ENCODE peak calls at places on chromosomes 6 and 20, in four cellular contexts. Q, B, G and D are unnamed samples.

GRCh38 chr6:118551063-118551672 is 3.1 kb downstream of the PLN start:
- DNase-seq in Q (peak), B (peak), G (no peak), D (no peak)

GRCh38 chr20:21102691-21103311 is 3.4 kb downstream of the LINC00237 start:
- DNase-seq in Q (peak), B (no peak), G (peak), D (no peak)

GRCh38 chr6:130927305-130927704 is 100.1 kb downstream of the SMLR1 start:
- DNase-seq in Q (no peak), B (no peak), G (no peak), D (no peak)

GRCh38 chr6:117267766-117268534 is 2.6 kb downstream of the VGLL2 start:
- DNase-seq in Q (no peak), B (no peak), G (no peak), D (no peak)

GRCh38 chr20:41261260-41261659 is 56.3 kb downstream of the ZHX3 start:
- DNase-seq in Q (no peak), B (no peak), G (no peak), D (no peak)

GRCh38 chr6:39430968-39431523 is 108.5 kb upstream of the KCNK16 start:
- DNase-seq in Q (no peak), B (no peak), G (no peak), D (peak)

GRCh38 chr6:142566628-142567396 is 265.0 kb downstream of the ADGRG6 start:
- DNase-seq in Q (peak), B (peak), G (no peak), D (peak)

GRCh38 chr20:44909872-44910689 is at the start of gene PABPC1L:
- DNase-seq in Q (peak), B (peak), G (peak), D (peak)

GRCh38 chr6:129844118-129844891 is 16.8 kb downstream of the TMEM244 start:
- DNase-seq in Q (no peak), B (no peak), G (no peak), D (peak)

GRCh38 chr6:149750136-149750609 is 632 bp downstream of the PCMT1 start:
- DNase-seq in Q (peak), B (peak), G (no peak), D (peak)

GRCh38 chr6:35370124-35370741 is 27.9 kb downstream of the PPARD start:
- DNase-seq in Q (no peak), B (peak), G (peak), D (peak)

GRCh38 chr6:2622683-2623082 is 128.0 kb downstream of the MYLK4 start:
- DNase-seq in Q (no peak), B (no peak), G (no peak), D (no peak)

GRCh38 chr20:23835716-23836115 is 9.2 kb upstream of the CST2 start:
- DNase-seq in Q (no peak), B (no peak), G (no peak), D (no peak)

GRCh38 chr6:37954791-37955190 is 135.3 kb downstream of the ZFAND3 start:
- DNase-seq in Q (no peak), B (no peak), G (no peak), D (no peak)

GRCh38 chr6:766625-767024 is 73.7 kb upstream of the EXOC2 start:
- DNase-seq in Q (no peak), B (no peak), G (no peak), D (no peak)

GRCh38 chr6:132341646-132342045 is 59.6 kb downstream of the MOXD1 start:
- DNase-seq in Q (no peak), B (no peak), G (no peak), D (no peak)

GRCh38 chr20:22288957-22289356 is 295.4 kb downstream of the FOXA2 start:
- DNase-seq in Q (no peak), B (no peak), G (no peak), D (no peak)

GRCh38 chr6:161498359-161498758 is 224.5 kb upstream of the AGPAT4 start:
- DNase-seq in Q (no peak), B (no peak), G (no peak), D (peak)

GRCh38 chr20:31930758-31931157 is 21.1 kb downstream of the PDRG1 start:
- DNase-seq in Q (no peak), B (no peak), G (no peak), D (no peak)
- TF ChIP-seq POLR2A in Q (no peak), B (no peak), G (no peak), D (no peak)

DNA sequence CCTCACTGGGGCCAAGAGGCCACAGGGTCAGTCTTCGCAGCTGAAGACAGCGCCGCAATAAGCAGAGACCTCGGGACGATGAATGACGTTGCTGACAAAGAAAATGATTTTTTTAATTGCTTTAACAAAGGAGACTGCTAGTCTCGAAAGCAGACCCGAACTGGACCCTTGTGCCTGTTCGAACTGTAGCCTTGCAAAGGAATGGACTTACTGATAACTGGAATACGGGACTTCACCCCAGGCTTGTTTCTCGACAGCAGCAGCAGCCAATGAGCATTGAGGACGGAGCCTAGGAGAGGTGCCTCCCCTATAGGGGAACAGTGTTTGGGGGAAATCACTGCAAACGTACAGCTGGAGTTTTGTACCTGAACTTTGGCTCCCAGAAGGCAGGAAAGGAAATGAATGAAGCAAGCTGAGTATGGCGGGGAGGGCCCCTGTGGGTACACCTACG is 1.3 kb upstream of the TAF4 start:
- DNase-seq in Q (no peak), B (peak), G (peak), D (no peak)
- TF ChIP-seq POLR2A in Q (no peak), B (no peak), G (no peak), D (no peak)

GRCh38 chr20:47332381-47333206 is 23.9 kb downstream of the ZMYND8 start:
- DNase-seq in Q (no peak), B (no peak), G (no peak), D (no peak)

GRCh38 chr20:47334022-47334551 is 22.4 kb downstream of the ZMYND8 start:
- DNase-seq in Q (no peak), B (no peak), G (no peak), D (peak)

GRCh38 chr20:47330071-47330470 is 26.4 kb downstream of the ZMYND8 start:
- DNase-seq in Q (no peak), B (no peak), G (no peak), D (no peak)

GRCh38 chr20:47328841-47329448 is 27.6 kb downstream of the ZMYND8 start:
- DNase-seq in Q (no peak), B (no peak), G (no peak), D (no peak)

DNA sequence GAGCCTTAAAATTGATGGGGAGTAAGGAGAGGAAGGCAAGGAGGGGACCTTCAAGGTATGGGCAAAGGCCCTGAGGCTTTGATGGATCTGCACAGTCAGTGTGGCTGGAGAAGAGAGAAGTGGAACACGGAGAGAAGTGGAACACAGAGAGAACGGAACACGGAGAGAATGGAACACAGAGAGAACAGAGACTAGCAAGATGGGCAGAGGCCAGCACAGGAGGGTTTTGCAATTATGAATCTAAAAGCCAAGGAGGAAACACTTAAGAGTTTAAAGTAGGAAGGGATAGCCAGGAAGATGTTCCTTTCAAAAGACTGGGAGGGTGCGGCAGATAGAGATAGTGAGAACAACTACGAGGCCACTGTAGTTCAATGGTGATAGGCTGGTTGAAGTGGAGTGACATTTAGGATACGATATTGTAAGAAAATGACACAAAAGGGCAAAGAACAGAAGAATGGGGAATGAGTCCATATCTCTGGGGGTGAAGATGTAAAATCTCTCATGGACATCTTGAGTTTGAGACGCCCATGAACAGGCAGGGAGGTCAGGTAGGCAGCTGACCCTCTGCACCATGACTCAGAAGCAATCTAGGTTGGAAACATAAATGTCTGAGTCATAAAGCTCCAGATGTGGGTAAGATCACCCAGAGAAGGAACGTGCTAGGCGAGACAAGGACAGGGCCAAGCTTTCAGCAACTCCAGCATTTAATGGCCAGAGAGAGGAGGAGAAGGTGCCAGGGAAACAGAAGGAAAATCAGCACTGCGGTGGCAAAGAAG is 25.4 kb downstream of the ZMYND8 start:
- DNase-seq in Q (no peak), B (no peak), G (no peak), D (peak)
- TF ChIP-seq POLR2A in Q (no peak), B (no peak), G (no peak), D (no peak)

GRCh38 chr20:5090191-5090590 is 29.6 kb downstream of the PCNA start:
- DNase-seq in Q (no peak), B (no peak), G (peak), D (no peak)
- TF ChIP-seq POLR2A in Q (no peak), B (no peak), G (no peak), D (no peak)

GRCh38 chr6:41748102-41748477 is 893 bp upstream of the PGC start:
- DNase-seq in Q (no peak), B (no peak), G (peak), D (no peak)

GRCh38 chr6:41746068-41746467 is 1.1 kb downstream of the PGC start:
- DNase-seq in Q (no peak), B (no peak), G (peak), D (no peak)

GRCh38 chr6:41748542-41748941 is 1.3 kb upstream of the PGC start:
- DNase-seq in Q (no peak), B (no peak), G (no peak), D (no peak)

GRCh38 chr6:41750374-41750773 is 3.2 kb upstream of the PGC start:
- DNase-seq in Q (no peak), B (no peak), G (no peak), D (no peak)

GRCh38 chr6:41747256-41748101 is at the start of gene PGC:
- DNase-seq in Q (no peak), B (no peak), G (no peak), D (no peak)
- TF ChIP-seq POLR2A in Q (no peak), B (no peak), G (no peak), D (no peak)

GRCh38 chr6:14109411-14109826 is 8.2 kb upstream of the CD83 start:
- DNase-seq in Q (no peak), B (no peak), G (no peak), D (no peak)

GRCh38 chr6:14107000-14107399 is 10.6 kb upstream of the CD83 start:
- DNase-seq in Q (no peak), B (no peak), G (no peak), D (no peak)

GRCh38 chr6:14105547-14105946 is 12.0 kb upstream of the CD83 start:
- DNase-seq in Q (no peak), B (no peak), G (no peak), D (no peak)

GRCh38 chr6:14110001-14110818 is 7.4 kb upstream of the CD83 start:
- DNase-seq in Q (no peak), B (no peak), G (no peak), D (no peak)

GRCh38 chr6:14108571-14109410 is 8.8 kb upstream of the CD83 start:
- DNase-seq in Q (no peak), B (peak), G (peak), D (no peak)
- TF ChIP-seq POLR2A in Q (no peak), B (peak), G (no peak), D (no peak)

DNA sequence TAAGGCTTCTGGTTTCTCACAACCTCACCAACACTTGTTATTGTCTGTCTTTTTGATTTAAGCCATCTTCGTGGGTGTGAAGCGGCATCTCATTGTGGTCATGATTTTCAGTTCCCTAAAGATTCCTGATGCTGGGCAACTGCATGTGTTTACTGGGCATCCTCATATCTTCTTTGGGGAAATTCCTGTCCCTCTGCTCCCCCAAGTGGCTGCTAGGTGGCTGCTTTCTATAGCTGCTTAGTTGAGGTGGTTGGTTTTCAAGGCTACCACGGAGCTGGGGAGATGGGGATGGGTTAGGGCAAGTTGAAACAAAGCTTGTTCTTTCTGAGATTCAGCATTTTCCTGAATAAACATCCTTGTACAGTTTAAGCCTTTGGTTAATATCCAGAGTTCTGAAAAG is 403.9 kb upstream of the SULF2 start:
- DNase-seq in Q (no peak), B (no peak), G (no peak), D (no peak)
- TF ChIP-seq POLR2A in Q (no peak), B (no peak), G (no peak), D (no peak)